ENCODE peak calls at places on chromosomes 4 and X, in nine cellular contexts. One of them, this sample, is unnamed.

GRCh38 chrX:19805054-19805690 is 82.2 kb downstream of the SH3KBP1 start:
- DNase-seq in uterus: no peak
- DNase-seq in ovary: no peak
- DNase-seq in suprapubic skin: no peak
- DNase-seq in adrenal gland: no peak
- DNase-seq in sigmoid colon: no peak
- DNase-seq in transverse colon: no peak
- DNase-seq in Peyer's patch: no peak
- DNase-seq in spleen: no peak
- DNase-seq in this sample: no peak

GRCh38 chrX:129737921-129738320 is 858 bp upstream of the XPNPEP2 start:
- DNase-seq in uterus: no peak
- DNase-seq in ovary: no peak
- DNase-seq in suprapubic skin: no peak
- DNase-seq in adrenal gland: no peak
- DNase-seq in sigmoid colon: peak; percentile 48
- DNase-seq in transverse colon: no peak
- DNase-seq in Peyer's patch: no peak
- DNase-seq in spleen: no peak
- DNase-seq in this sample: no peak

GRCh38 chr4:1939664-1940509 is 68.7 kb downstream of the NSD2 start:
- DNase-seq in uterus: no peak
- DNase-seq in ovary: no peak
- DNase-seq in suprapubic skin: no peak
- DNase-seq in adrenal gland: no peak
- DNase-seq in sigmoid colon: no peak
- DNase-seq in transverse colon: no peak
- DNase-seq in Peyer's patch: no peak
- DNase-seq in spleen: no peak
- DNase-seq in this sample: no peak

GRCh38 chr4:180698550-180698949 is 1544.7 kb upstream of the TENM3 start:
- DNase-seq in uterus: no peak
- DNase-seq in ovary: no peak
- DNase-seq in suprapubic skin: no peak
- DNase-seq in adrenal gland: no peak
- DNase-seq in sigmoid colon: no peak
- DNase-seq in transverse colon: no peak
- DNase-seq in Peyer's patch: no peak
- DNase-seq in spleen: no peak
- DNase-seq in this sample: no peak

GRCh38 chrX:103941201-103941975 is 21.0 kb upstream of the TMSB15B start:
- DNase-seq in uterus: no peak
- DNase-seq in ovary: no peak
- DNase-seq in suprapubic skin: no peak
- DNase-seq in adrenal gland: no peak
- DNase-seq in sigmoid colon: no peak
- DNase-seq in transverse colon: no peak
- DNase-seq in Peyer's patch: no peak
- DNase-seq in spleen: no peak
- DNase-seq in this sample: no peak

GRCh38 chr4:67922697-67923096 is 38.9 kb upstream of the TMPRSS11D start:
- DNase-seq in uterus: no peak
- DNase-seq in ovary: no peak
- DNase-seq in suprapubic skin: no peak
- DNase-seq in adrenal gland: no peak
- DNase-seq in sigmoid colon: no peak
- DNase-seq in transverse colon: no peak
- DNase-seq in Peyer's patch: no peak
- DNase-seq in spleen: no peak
- DNase-seq in this sample: no peak

GRCh38 chr4:92234393-92235176 is 69.2 kb upstream of the GRID2 start:
- DNase-seq in uterus: no peak
- DNase-seq in ovary: no peak
- DNase-seq in suprapubic skin: no peak
- DNase-seq in adrenal gland: no peak
- DNase-seq in sigmoid colon: no peak
- DNase-seq in transverse colon: no peak
- DNase-seq in Peyer's patch: no peak
- DNase-seq in spleen: no peak
- DNase-seq in this sample: no peak

GRCh38 chr4:19151684-19152083 is 1100.0 kb upstream of the SLIT2 start:
- DNase-seq in uterus: no peak
- DNase-seq in ovary: no peak
- DNase-seq in suprapubic skin: no peak
- DNase-seq in adrenal gland: no peak
- DNase-seq in sigmoid colon: no peak
- DNase-seq in transverse colon: no peak
- DNase-seq in Peyer's patch: no peak
- DNase-seq in spleen: no peak
- DNase-seq in this sample: no peak

GRCh38 chrX:93673056-93673868 is at the start of gene NAP1L3:
- DNase-seq in uterus: peak; percentile 63
- DNase-seq in ovary: peak; percentile 67
- DNase-seq in suprapubic skin: peak; percentile 76
- DNase-seq in adrenal gland: peak; percentile 74
- DNase-seq in sigmoid colon: peak; percentile 73
- DNase-seq in transverse colon: peak; percentile 12
- DNase-seq in Peyer's patch: peak; percentile 46
- DNase-seq in spleen: peak; percentile 82
- DNase-seq in this sample: peak; percentile 57

GRCh38 chr4:118277243-118277642 is 75.6 kb downstream of the PRSS12 start:
- DNase-seq in uterus: no peak
- DNase-seq in ovary: no peak
- DNase-seq in suprapubic skin: no peak
- DNase-seq in adrenal gland: no peak
- DNase-seq in sigmoid colon: no peak
- DNase-seq in transverse colon: no peak
- DNase-seq in Peyer's patch: no peak
- DNase-seq in spleen: no peak
- DNase-seq in this sample: no peak

GRCh38 chrX:95675011-95675410 is 1009.6 kb upstream of the DIAPH2 start:
- DNase-seq in uterus: no peak
- DNase-seq in ovary: no peak
- DNase-seq in suprapubic skin: no peak
- DNase-seq in adrenal gland: no peak
- DNase-seq in sigmoid colon: no peak
- DNase-seq in transverse colon: no peak
- DNase-seq in Peyer's patch: no peak
- DNase-seq in spleen: no peak
- DNase-seq in this sample: no peak

GRCh38 chrX:17412692-17413091 is 37.7 kb downstream of the NHS start:
- DNase-seq in uterus: no peak
- DNase-seq in ovary: no peak
- DNase-seq in suprapubic skin: no peak
- DNase-seq in adrenal gland: no peak
- DNase-seq in sigmoid colon: no peak
- DNase-seq in transverse colon: no peak
- DNase-seq in Peyer's patch: no peak
- DNase-seq in spleen: no peak
- DNase-seq in this sample: no peak

GRCh38 chrX:138020941-138021340 is 455.0 kb downstream of the ZIC3 start:
- DNase-seq in uterus: no peak
- DNase-seq in ovary: no peak
- DNase-seq in suprapubic skin: no peak
- DNase-seq in adrenal gland: no peak
- DNase-seq in sigmoid colon: no peak
- DNase-seq in transverse colon: no peak
- DNase-seq in Peyer's patch: no peak
- DNase-seq in spleen: no peak
- DNase-seq in this sample: no peak

GRCh38 chr4:184506527-184507121 is 32.3 kb upstream of the IRF2 start:
- DNase-seq in uterus: no peak
- DNase-seq in ovary: no peak
- DNase-seq in suprapubic skin: no peak
- DNase-seq in adrenal gland: no peak
- DNase-seq in sigmoid colon: no peak
- DNase-seq in transverse colon: peak; percentile 38
- DNase-seq in Peyer's patch: no peak
- DNase-seq in spleen: peak; percentile 89
- DNase-seq in this sample: no peak

GRCh38 chrX:149829751-149830191 is 48.0 kb downstream of the MAGEA9 start:
- DNase-seq in uterus: no peak
- DNase-seq in ovary: no peak
- DNase-seq in suprapubic skin: no peak
- DNase-seq in adrenal gland: no peak
- DNase-seq in sigmoid colon: no peak
- DNase-seq in transverse colon: no peak
- DNase-seq in Peyer's patch: no peak
- DNase-seq in spleen: no peak
- DNase-seq in this sample: no peak

GRCh38 chr4:78379991-78380739 is 171.4 kb upstream of the ANXA3 start:
- DNase-seq in uterus: no peak
- DNase-seq in ovary: no peak
- DNase-seq in suprapubic skin: no peak
- DNase-seq in adrenal gland: no peak
- DNase-seq in sigmoid colon: no peak
- DNase-seq in transverse colon: peak; percentile 14
- DNase-seq in Peyer's patch: no peak
- DNase-seq in spleen: no peak
- DNase-seq in this sample: no peak

GRCh38 chrX:40105016-40105790 is 7.4 kb upstream of the BCOR start:
- DNase-seq in uterus: no peak
- DNase-seq in ovary: peak; percentile 52
- DNase-seq in suprapubic skin: no peak
- DNase-seq in adrenal gland: peak; percentile 51
- DNase-seq in sigmoid colon: no peak
- DNase-seq in transverse colon: peak; percentile 57
- DNase-seq in Peyer's patch: peak; percentile 74
- DNase-seq in spleen: peak; percentile 91
- DNase-seq in this sample: peak; percentile 72

GRCh38 chrX:47584714-47585113 is 2.5 kb downstream of the TIMP1 start:
- DNase-seq in uterus: no peak
- DNase-seq in ovary: no peak
- DNase-seq in suprapubic skin: no peak
- DNase-seq in adrenal gland: peak; percentile 6
- DNase-seq in sigmoid colon: no peak
- DNase-seq in transverse colon: no peak
- DNase-seq in Peyer's patch: no peak
- DNase-seq in spleen: no peak
- DNase-seq in this sample: no peak

DNA sequence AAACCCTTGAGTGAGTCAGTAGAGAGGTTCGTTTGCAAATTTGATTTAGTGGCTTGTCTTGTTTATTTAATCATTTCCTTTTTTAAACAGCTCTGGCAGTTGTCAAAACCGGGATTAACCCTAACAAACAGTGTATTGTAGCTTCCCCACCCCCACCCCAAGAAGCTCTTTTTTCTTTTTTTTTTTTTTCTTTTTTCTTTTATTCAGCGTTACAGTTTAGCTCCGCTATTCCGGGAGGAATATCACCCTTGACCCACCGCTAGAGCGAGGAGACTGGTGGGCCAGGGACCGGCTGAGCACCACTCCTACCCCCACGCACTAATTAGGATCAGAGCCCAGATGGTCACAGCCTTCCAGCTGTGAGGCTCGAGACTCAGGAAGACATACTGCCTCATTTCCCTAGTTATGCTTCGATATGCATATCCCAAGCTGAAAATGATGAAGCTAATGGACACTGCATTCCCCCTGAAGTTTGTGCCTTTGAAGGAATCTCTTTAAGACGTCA is 2.0 kb downstream of the PARM1 start:
- DNase-seq in uterus: peak; percentile 22
- DNase-seq in ovary: peak; percentile 15
- DNase-seq in suprapubic skin: no peak
- DNase-seq in adrenal gland: no peak
- DNase-seq in sigmoid colon: no peak
- DNase-seq in transverse colon: no peak
- DNase-seq in Peyer's patch: no peak
- DNase-seq in spleen: no peak
- DNase-seq in this sample: no peak
- H3K4me3 ChIP-seq in uterus: peak overlapping the region; percentile 84
- H3K4me3 ChIP-seq in ovary: peak overlapping the region; percentile 78
- H3K4me3 ChIP-seq in suprapubic skin: peak overlapping the region; percentile 59
- H3K4me3 ChIP-seq in adrenal gland: no peak overlapping the region
- H3K4me3 ChIP-seq in sigmoid colon: peak overlapping the region; percentile 74
- H3K4me3 ChIP-seq in transverse colon: peak overlapping the region; percentile 72
- H3K4me3 ChIP-seq in Peyer's patch: peak overlapping the region; percentile 52
- H3K4me3 ChIP-seq in spleen: peak overlapping the region; percentile 87
- H3K4me3 ChIP-seq in this sample: no peak overlapping the region

GRCh38 chr4:38574559-38575333 is 89.3 kb upstream of the KLF3 start:
- DNase-seq in uterus: no peak
- DNase-seq in ovary: no peak
- DNase-seq in suprapubic skin: no peak
- DNase-seq in adrenal gland: no peak
- DNase-seq in sigmoid colon: no peak
- DNase-seq in transverse colon: peak; percentile 50
- DNase-seq in Peyer's patch: peak; percentile 55
- DNase-seq in spleen: no peak
- DNase-seq in this sample: peak; percentile 83
- TF ChIP-seq CTCF in uterus: no peak
- TF ChIP-seq CTCF in ovary: no peak
- TF ChIP-seq CTCF in suprapubic skin: no peak
- TF ChIP-seq CTCF in adrenal gland: no peak
- TF ChIP-seq CTCF in sigmoid colon: no peak
- TF ChIP-seq CTCF in transverse colon: no peak
- TF ChIP-seq CTCF in Peyer's patch: no peak
- TF ChIP-seq CTCF in spleen: no peak
- TF ChIP-seq CTCF in this sample: no peak

GRCh38 chr4:143513314-143514211 is at the start of gene SMARCA5:
- DNase-seq in uterus: peak; percentile 97
- DNase-seq in ovary: peak; percentile 96
- DNase-seq in suprapubic skin: peak; percentile 98
- DNase-seq in adrenal gland: peak; percentile 97
- DNase-seq in sigmoid colon: peak; percentile 99
- DNase-seq in transverse colon: peak; percentile 97
- DNase-seq in Peyer's patch: peak; percentile 96
- DNase-seq in spleen: peak; percentile 98
- DNase-seq in this sample: peak; percentile 98
- TF ChIP-seq POLR2A in uterus: peak; percentile 86
- TF ChIP-seq POLR2A in ovary: peak; percentile 83
- TF ChIP-seq POLR2A in suprapubic skin: peak; percentile 15
- TF ChIP-seq POLR2A in adrenal gland: peak; percentile 85
- TF ChIP-seq POLR2A in sigmoid colon: peak; percentile 93
- TF ChIP-seq POLR2A in transverse colon: peak; percentile 96
- TF ChIP-seq POLR2A in Peyer's patch: peak; percentile 94
- TF ChIP-seq POLR2A in spleen: peak; percentile 56
- TF ChIP-seq POLR2A in this sample: peak; percentile 91

DNA sequence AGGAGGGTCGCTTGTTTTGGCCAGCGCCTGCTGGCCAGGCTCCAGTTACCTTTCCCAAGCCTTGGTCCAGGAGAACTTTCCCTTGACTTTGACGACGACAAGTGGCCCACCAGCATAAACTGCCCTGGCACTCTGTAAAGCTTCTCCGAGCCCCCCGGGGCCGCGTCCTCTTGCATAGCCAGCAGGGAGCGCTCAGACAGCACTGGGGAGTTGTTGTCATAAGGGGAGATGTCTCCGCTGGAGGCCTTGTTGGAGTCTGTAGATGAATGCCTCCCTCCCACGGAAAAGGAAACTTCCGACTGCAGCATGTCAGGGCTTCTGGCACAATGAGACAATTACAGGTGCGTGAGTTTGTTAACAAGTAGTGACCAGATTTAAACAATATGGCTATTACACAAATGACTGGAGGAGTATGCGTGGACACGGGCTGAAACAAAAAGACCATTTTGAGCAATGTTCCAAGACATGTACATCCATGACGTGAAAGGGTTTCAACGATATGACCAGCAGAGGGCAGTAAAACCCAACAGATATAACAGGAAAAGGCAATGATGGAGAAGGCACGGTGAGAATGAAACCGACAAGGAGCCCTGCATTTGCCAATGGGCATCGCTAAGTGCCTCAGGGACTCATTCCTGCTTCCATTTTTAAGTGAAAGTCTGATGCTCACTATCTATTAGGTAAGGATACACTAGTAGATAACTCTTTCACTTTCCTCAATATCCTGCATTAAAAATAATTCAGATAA is 33.0 kb downstream of the HCCS start:
- DNase-seq in uterus: peak; percentile 72
- DNase-seq in ovary: peak; percentile 51
- DNase-seq in suprapubic skin: no peak
- DNase-seq in adrenal gland: peak; percentile 76
- DNase-seq in sigmoid colon: peak; percentile 77
- DNase-seq in transverse colon: peak; percentile 58
- DNase-seq in Peyer's patch: no peak
- DNase-seq in spleen: peak; percentile 74
- DNase-seq in this sample: no peak
- H3K4me3 ChIP-seq in uterus: no peak overlapping the region
- H3K4me3 ChIP-seq in ovary: no peak overlapping the region
- H3K4me3 ChIP-seq in suprapubic skin: no peak overlapping the region
- H3K4me3 ChIP-seq in adrenal gland: no peak overlapping the region
- H3K4me3 ChIP-seq in sigmoid colon: no peak overlapping the region
- H3K4me3 ChIP-seq in transverse colon: no peak overlapping the region
- H3K4me3 ChIP-seq in Peyer's patch: no peak overlapping the region
- H3K4me3 ChIP-seq in spleen: no peak overlapping the region
- H3K4me3 ChIP-seq in this sample: no peak overlapping the region

This sample was measured in right lobe of liver.